ENCODE peak calls at places on chromosomes 12 and 14, in eight cellular contexts. R is testis; H is HL-60; G is astrocyte of the spinal cord; Z is stomach; O is kidney epithelial cell; Y is PC-9; T is CD8-positive, alpha-beta T cell. U is an unnamed sample.

GRCh38 chr14:106738075-106738474 is 1211.7 kb downstream of the TMEM121 start:
- DNase-seq in H (no peak), Z (no peak), G (no peak), Y (no peak), T (no peak), O (no peak), R (no peak), U (no peak)

GRCh38 chr12:52200086-52200782 is 8.4 kb upstream of the KRT80 start:
- DNase-seq in H (no peak), G (no peak), Y (no peak), O (no peak), Z (no peak), R (no peak), T (no peak), U (no peak)

GRCh38 chr12:93318720-93319522 is 58.8 kb upstream of the NUDT4 start:
- DNase-seq in O (no peak), T (no peak), Z (no peak), Y (no peak), R (no peak), H (no peak), G (no peak), U (no peak)

GRCh38 chr14:85528080-85528881 is 1.7 kb upstream of the FLRT2 start:
- DNase-seq in R (peak), O (peak), G (peak), Z (peak), Y (no peak), H (no peak), T (no peak), U (no peak)

GRCh38 chr12:123076604-123077297 is 74.1 kb downstream of the PITPNM2 start:
- DNase-seq in Y (no peak), R (no peak), Z (no peak), G (no peak), H (no peak), O (no peak), T (peak), U (no peak)

GRCh38 chr14:74615735-74616134 is 3.7 kb upstream of the LTBP2 start:
- DNase-seq in H (no peak), Y (no peak), G (no peak), O (no peak), R (no peak), T (no peak), Z (no peak), U (no peak)

GRCh38 chr12:119803391-119803791 is 73.7 kb downstream of the CIT start:
- DNase-seq in T (no peak), G (peak), H (no peak), R (peak), Y (no peak), O (no peak), Z (no peak), U (no peak)

GRCh38 chr12:5944688-5945070 is 380 bp downstream of the ANO2 start:
- DNase-seq in Y (no peak), T (no peak), H (no peak), O (no peak), R (no peak), G (no peak), Z (no peak), U (no peak)

GRCh38 chr12:26704684-26705475 is 128.1 kb downstream of the ITPR2 start:
- DNase-seq in G (peak), H (peak), T (no peak), O (peak), R (peak), Y (no peak), Z (no peak), U (peak)

GRCh38 chr12:131736807-131737484 is 26.1 kb downstream of the SFSWAP start:
- DNase-seq in H (no peak), T (no peak), G (peak), O (peak), Y (peak), Z (no peak), R (no peak), U (peak)

GRCh38 chr14:93906341-93907329 is 20.5 kb upstream of the FAM181A start:
- DNase-seq in R (peak), Z (peak), Y (no peak), O (no peak), H (peak), G (peak), T (peak), U (peak)

GRCh38 chr12:50980545-50980944 is 28.2 kb downstream of the HIGD1C start:
- DNase-seq in T (no peak), Y (no peak), G (no peak), R (no peak), H (no peak), Z (no peak), O (no peak), U (no peak)

GRCh38 chr12:56082382-56082781 is 2.4 kb downstream of the ERBB3 start:
- DNase-seq in R (no peak), Y (no peak), H (no peak), O (no peak), Z (no peak), G (no peak), T (no peak), U (no peak)

GRCh38 chr14:89443002-89443660 is 26.1 kb upstream of the FOXN3 start:
- DNase-seq in Y (no peak), R (no peak), G (peak), T (no peak), Z (no peak), O (no peak), H (no peak), U (no peak)

GRCh38 chr12:110906516-110906915 is 13.9 kb downstream of the MYL2 start:
- DNase-seq in H (no peak), G (no peak), Y (no peak), O (no peak), R (no peak), Z (no peak), T (no peak), U (no peak)

GRCh38 chr12:203462-204260 is 10.3 kb downstream of the SLC6A12 start:
- DNase-seq in T (no peak), H (no peak), R (peak), O (no peak), G (no peak), Y (no peak), Z (no peak), U (no peak)

GRCh38 chr12:116880817-116881324 is 370 bp downstream of the HRK start:
- DNase-seq in R (peak), Y (peak), H (peak), T (no peak), O (no peak), G (no peak), Z (peak), U (no peak)

GRCh38 chr12:78963439-78964222 is 99.1 kb downstream of the SYT1 start:
- DNase-seq in T (no peak), O (no peak), Y (no peak), Z (no peak), G (peak), H (no peak), R (no peak), U (no peak)

GRCh38 chr12:47725893-47726292 is 603 bp upstream of the ENDOU start:
- DNase-seq in Y (no peak), G (peak), H (no peak), O (no peak), R (no peak), T (no peak), Z (no peak), U (peak)

GRCh38 chr14:65299837-65300236 is 112.7 kb upstream of the FUT8 start:
- DNase-seq in Y (no peak), R (no peak), Z (peak), O (no peak), H (no peak), G (no peak), T (no peak), U (no peak)

GRCh38 chr14:101579372-101580080 is 18.2 kb downstream of the DIO3 start:
- DNase-seq in Y (no peak), O (no peak), T (no peak), G (no peak), H (no peak), Z (no peak), R (no peak), U (no peak)

GRCh38 chr12:127145543-127145928 is 1121.4 kb upstream of the TMEM132C start:
- DNase-seq in G (no peak), O (no peak), R (no peak), T (no peak), Y (no peak), H (no peak), Z (no peak), U (no peak)

GRCh38 chr14:22572562-22573058 is 16.4 kb downstream of the DAD1 start:
- DNase-seq in Z (no peak), R (no peak), G (peak), T (no peak), Y (no peak), O (no peak), H (no peak), U (no peak)

DNA sequence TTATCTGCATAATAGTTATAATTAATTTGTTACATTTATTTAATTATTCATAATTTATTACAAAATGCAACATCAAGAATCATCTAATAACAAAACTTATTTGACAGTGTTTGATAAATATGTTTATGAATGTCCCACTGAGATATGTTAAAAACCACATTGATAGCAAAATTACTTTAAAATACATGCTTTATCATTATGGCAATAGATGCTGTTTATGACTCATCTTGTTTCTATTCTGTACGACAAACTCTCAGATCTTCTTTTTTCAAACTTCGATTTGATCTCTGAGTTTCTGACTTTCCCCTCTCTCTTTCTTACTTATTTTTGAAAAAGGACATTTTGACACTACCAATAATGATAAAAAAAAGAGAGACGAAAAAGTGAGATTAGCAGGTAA is 56.8 kb upstream of the LRRK2 start:
- DNase-seq in R (no peak), G (no peak), Z (no peak), Y (no peak), H (no peak), T (no peak), O (no peak), U (no peak)
- TF ChIP-seq CTCF in R (no peak), G (no peak), Z (no peak), Y (no peak), H (no peak), T (no peak), O (no peak), U (no peak)

GRCh38 chr14:104749958-104750529 is 2.9 kb upstream of the SIVA1 start:
- DNase-seq in Z (no peak), R (no peak), G (peak), T (no peak), O (no peak), H (no peak), Y (no peak), U (no peak)
- H3K4me3 ChIP-seq in Z (no peak), R (no peak), G (no peak), T (no peak), O (no peak), H (no peak), Y (no peak), U (no peak)

GRCh38 chr12:61993734-61994345 is 266.4 kb upstream of the USP15 start:
- DNase-seq in O (no peak), Y (no peak), Z (no peak), H (peak), G (peak), T (no peak), R (no peak), U (no peak)
- TF ChIP-seq CTCF in O (peak), Y (peak), Z (no peak), H (peak), G (peak), T (no peak), R (peak), U (peak)

GRCh38 chr12:114440450-114441383 is 34.8 kb upstream of the TBX5 start:
- DNase-seq in G (no peak), O (no peak), H (no peak), R (no peak), Y (no peak), Z (no peak), T (no peak), U (no peak)
- H3K4me3 ChIP-seq in G (no peak), O (no peak), H (no peak), R (no peak), Y (no peak), Z (no peak), T (no peak), U (no peak)

DNA sequence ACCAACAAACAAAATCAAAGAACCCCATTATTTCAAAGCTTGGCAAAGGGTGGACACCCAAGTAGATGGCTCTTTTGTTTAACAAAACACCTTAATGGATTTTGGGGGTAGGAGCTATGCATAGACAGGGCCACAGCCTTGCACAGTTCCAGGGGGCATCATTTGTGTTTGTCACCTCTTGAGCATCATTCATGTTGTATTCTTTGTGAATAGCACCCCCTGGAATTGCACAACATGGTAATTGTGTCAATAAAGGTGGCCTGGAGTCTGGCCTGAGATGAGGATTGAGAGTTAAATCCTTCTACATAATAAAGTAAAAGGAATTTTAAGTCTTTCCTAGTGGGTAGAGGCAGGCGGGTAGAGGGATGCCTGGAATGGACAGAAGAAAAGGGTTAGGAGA is 3.3 kb upstream of the FRS2 start:
- DNase-seq in Y (no peak), O (no peak), H (no peak), Z (no peak), T (no peak), R (no peak), G (no peak), U (no peak)
- TF ChIP-seq CTCF in Y (no peak), O (no peak), H (no peak), Z (no peak), T (no peak), R (no peak), G (no peak), U (no peak)

GRCh38 chr12:54298904-54299303 is 1.9 kb downstream of the NFE2 start:
- DNase-seq in R (no peak), G (no peak), O (no peak), T (no peak), Z (no peak), H (no peak), Y (no peak), U (no peak)
- H3K4me3 ChIP-seq in R (no peak), G (no peak), O (no peak), T (no peak), Z (no peak), H (peak), Y (no peak), U (no peak)

GRCh38 chr12:2360630-2361170 is 307.9 kb downstream of the CACNA1C start:
- DNase-seq in G (no peak), Z (no peak), T (no peak), H (no peak), R (no peak), O (no peak), Y (no peak), U (no peak)
- TF ChIP-seq CTCF in G (peak), Z (no peak), T (no peak), H (no peak), R (no peak), O (peak), Y (peak), U (peak)